ENCODE peak calls at places on chromosomes 16 and 17, in seven cellular contexts. One of them, this sample, is unnamed.

GRCh38 chr17:8151120-8151640 is 1.0 kb downstream of the PER1 start:
- DNase-seq in amniotic stem cell: peak
- DNase-seq in effector memory CD8-positive, alpha-beta T cell: peak
- DNase-seq in right cardiac atrium: peak
- DNase-seq in small intestine: peak
- DNase-seq in NAMALWA: peak
- DNase-seq in NCI-H1930: peak
- DNase-seq in this sample: peak

GRCh38 chr17:15999974-16000827 is 577 bp downstream of the TTC19 start:
- DNase-seq in amniotic stem cell: peak
- DNase-seq in effector memory CD8-positive, alpha-beta T cell: no peak
- DNase-seq in right cardiac atrium: peak
- DNase-seq in small intestine: peak
- DNase-seq in NAMALWA: peak
- DNase-seq in NCI-H1930: no peak
- DNase-seq in this sample: no peak

GRCh38 chr17:79835470-79835899 is 3.8 kb downstream of the CBX4 start:
- DNase-seq in amniotic stem cell: no peak
- DNase-seq in effector memory CD8-positive, alpha-beta T cell: no peak
- DNase-seq in right cardiac atrium: no peak
- DNase-seq in small intestine: no peak
- DNase-seq in NAMALWA: no peak
- DNase-seq in NCI-H1930: no peak
- DNase-seq in this sample: no peak

GRCh38 chr16:73048292-73049050 is 543 bp upstream of the ZFHX3 start:
- DNase-seq in amniotic stem cell: no peak
- DNase-seq in effector memory CD8-positive, alpha-beta T cell: no peak
- DNase-seq in right cardiac atrium: peak
- DNase-seq in small intestine: no peak
- DNase-seq in NAMALWA: no peak
- DNase-seq in NCI-H1930: no peak
- DNase-seq in this sample: peak

GRCh38 chr16:46733319-46733830 is 14.8 kb downstream of the MYLK3 start:
- DNase-seq in amniotic stem cell: no peak
- DNase-seq in effector memory CD8-positive, alpha-beta T cell: no peak
- DNase-seq in right cardiac atrium: no peak
- DNase-seq in small intestine: no peak
- DNase-seq in NAMALWA: no peak
- DNase-seq in NCI-H1930: no peak
- DNase-seq in this sample: no peak

GRCh38 chr17:48547839-48548686 is 3.2 kb upstream of the HOXB2 start:
- DNase-seq in amniotic stem cell: no peak
- DNase-seq in effector memory CD8-positive, alpha-beta T cell: no peak
- DNase-seq in right cardiac atrium: peak
- DNase-seq in small intestine: peak
- DNase-seq in NAMALWA: no peak
- DNase-seq in NCI-H1930: peak
- DNase-seq in this sample: no peak

GRCh38 chr17:45584092-45585036 is 93.8 kb upstream of the PLEKHM1 start:
- DNase-seq in amniotic stem cell: no peak
- DNase-seq in effector memory CD8-positive, alpha-beta T cell: peak
- DNase-seq in right cardiac atrium: peak
- DNase-seq in small intestine: peak
- DNase-seq in NAMALWA: peak
- DNase-seq in NCI-H1930: no peak
- DNase-seq in this sample: peak

GRCh38 chr16:7597677-7598076 is 265.0 kb downstream of the RBFOX1 start:
- DNase-seq in amniotic stem cell: no peak
- DNase-seq in effector memory CD8-positive, alpha-beta T cell: no peak
- DNase-seq in right cardiac atrium: no peak
- DNase-seq in small intestine: no peak
- DNase-seq in NAMALWA: no peak
- DNase-seq in NCI-H1930: no peak
- DNase-seq in this sample: no peak

GRCh38 chr17:27038676-27039075 is 255.2 kb upstream of the WSB1 start:
- DNase-seq in amniotic stem cell: no peak
- DNase-seq in effector memory CD8-positive, alpha-beta T cell: no peak
- DNase-seq in right cardiac atrium: no peak
- DNase-seq in small intestine: no peak
- DNase-seq in NAMALWA: peak
- DNase-seq in NCI-H1930: peak
- DNase-seq in this sample: no peak

GRCh38 chr17:15957206-15957605 is 12.3 kb downstream of the ADORA2B start:
- DNase-seq in amniotic stem cell: no peak
- DNase-seq in effector memory CD8-positive, alpha-beta T cell: no peak
- DNase-seq in right cardiac atrium: no peak
- DNase-seq in small intestine: no peak
- DNase-seq in NAMALWA: no peak
- DNase-seq in NCI-H1930: no peak
- DNase-seq in this sample: no peak

GRCh38 chr16:88665148-88665547 is 2.3 kb upstream of the MVD start:
- DNase-seq in amniotic stem cell: no peak
- DNase-seq in effector memory CD8-positive, alpha-beta T cell: no peak
- DNase-seq in right cardiac atrium: no peak
- DNase-seq in small intestine: peak
- DNase-seq in NAMALWA: peak
- DNase-seq in NCI-H1930: no peak
- DNase-seq in this sample: no peak

GRCh38 chr16:68061396-68061795 is 23.8 kb upstream of the NFATC3 start:
- DNase-seq in amniotic stem cell: no peak
- DNase-seq in effector memory CD8-positive, alpha-beta T cell: no peak
- DNase-seq in right cardiac atrium: no peak
- DNase-seq in small intestine: no peak
- DNase-seq in NAMALWA: no peak
- DNase-seq in NCI-H1930: no peak
- DNase-seq in this sample: no peak

GRCh38 chr17:8383143-8383974 is at the start of gene RPL26:
- DNase-seq in amniotic stem cell: peak
- DNase-seq in effector memory CD8-positive, alpha-beta T cell: peak
- DNase-seq in right cardiac atrium: peak
- DNase-seq in small intestine: peak
- DNase-seq in NAMALWA: peak
- DNase-seq in NCI-H1930: peak
- DNase-seq in this sample: peak

GRCh38 chr17:53932386-53932785 is 109.7 kb downstream of the KIF2B start:
- DNase-seq in amniotic stem cell: no peak
- DNase-seq in effector memory CD8-positive, alpha-beta T cell: no peak
- DNase-seq in right cardiac atrium: no peak
- DNase-seq in small intestine: no peak
- DNase-seq in NAMALWA: no peak
- DNase-seq in NCI-H1930: no peak
- DNase-seq in this sample: no peak

GRCh38 chr17:74730491-74731346 is 6.3 kb upstream of the RAB37 start:
- DNase-seq in amniotic stem cell: no peak
- DNase-seq in effector memory CD8-positive, alpha-beta T cell: peak
- DNase-seq in right cardiac atrium: no peak
- DNase-seq in small intestine: no peak
- DNase-seq in NAMALWA: no peak
- DNase-seq in NCI-H1930: no peak
- DNase-seq in this sample: no peak

GRCh38 chr17:61247438-61247837 is 152.2 kb upstream of the TBX2 start:
- DNase-seq in amniotic stem cell: no peak
- DNase-seq in effector memory CD8-positive, alpha-beta T cell: no peak
- DNase-seq in right cardiac atrium: peak
- DNase-seq in small intestine: no peak
- DNase-seq in NAMALWA: no peak
- DNase-seq in NCI-H1930: no peak
- DNase-seq in this sample: no peak

GRCh38 chr17:73455050-73455687 is 143.4 kb upstream of the CDC42EP4 start:
- DNase-seq in amniotic stem cell: no peak
- DNase-seq in effector memory CD8-positive, alpha-beta T cell: no peak
- DNase-seq in right cardiac atrium: no peak
- DNase-seq in small intestine: peak
- DNase-seq in NAMALWA: no peak
- DNase-seq in NCI-H1930: no peak
- DNase-seq in this sample: no peak

GRCh38 chr16:3152022-3152272 is 17.1 kb downstream of the ZNF213 start:
- DNase-seq in amniotic stem cell: no peak
- DNase-seq in effector memory CD8-positive, alpha-beta T cell: no peak
- DNase-seq in right cardiac atrium: peak
- DNase-seq in small intestine: no peak
- DNase-seq in NAMALWA: no peak
- DNase-seq in NCI-H1930: no peak
- DNase-seq in this sample: peak

GRCh38 chr17:48520631-48521045 is 10.2 kb downstream of the HOXB1 start:
- DNase-seq in amniotic stem cell: no peak
- DNase-seq in effector memory CD8-positive, alpha-beta T cell: no peak
- DNase-seq in right cardiac atrium: no peak
- DNase-seq in small intestine: no peak
- DNase-seq in NAMALWA: no peak
- DNase-seq in NCI-H1930: no peak
- DNase-seq in this sample: no peak

GRCh38 chr16:75621170-75621477 is 2.0 kb downstream of the ADAT1 start:
- DNase-seq in amniotic stem cell: peak
- DNase-seq in effector memory CD8-positive, alpha-beta T cell: no peak
- DNase-seq in right cardiac atrium: no peak
- DNase-seq in small intestine: peak
- DNase-seq in NAMALWA: peak
- DNase-seq in NCI-H1930: no peak
- DNase-seq in this sample: no peak

GRCh38 chr16:53958481-53958880 is 254.5 kb downstream of the FTO start:
- DNase-seq in amniotic stem cell: no peak
- DNase-seq in effector memory CD8-positive, alpha-beta T cell: no peak
- DNase-seq in right cardiac atrium: no peak
- DNase-seq in small intestine: no peak
- DNase-seq in NAMALWA: no peak
- DNase-seq in NCI-H1930: no peak
- DNase-seq in this sample: no peak

GRCh38 chr16:48433849-48434530 is 48.8 kb upstream of the SIAH1 start:
- DNase-seq in amniotic stem cell: no peak
- DNase-seq in effector memory CD8-positive, alpha-beta T cell: no peak
- DNase-seq in right cardiac atrium: no peak
- DNase-seq in small intestine: no peak
- DNase-seq in NAMALWA: no peak
- DNase-seq in NCI-H1930: no peak
- DNase-seq in this sample: no peak

GRCh38 chr16:84843149-84844048 is 23.6 kb downstream of the CRISPLD2 start:
- DNase-seq in amniotic stem cell: no peak
- DNase-seq in effector memory CD8-positive, alpha-beta T cell: no peak
- DNase-seq in right cardiac atrium: no peak
- DNase-seq in small intestine: no peak
- DNase-seq in NAMALWA: no peak
- DNase-seq in NCI-H1930: no peak
- DNase-seq in this sample: no peak

GRCh38 chr17:8188408-8188839 is 1.6 kb downstream of the BORCS6 start:
- DNase-seq in amniotic stem cell: no peak
- DNase-seq in effector memory CD8-positive, alpha-beta T cell: no peak
- DNase-seq in right cardiac atrium: peak
- DNase-seq in small intestine: no peak
- DNase-seq in NAMALWA: no peak
- DNase-seq in NCI-H1930: no peak
- DNase-seq in this sample: no peak

This sample was measured in Right ventricle myocardium inferior.